ENCODE peak calls at places on chromosome 18, in six cellular contexts. Y is HCT116; Q is retina; T is stimulated activated CD4-positive, alpha-beta T cell treated with anti-CD3 and anti-CD28 coated beads, Interleukin-15, amount 100 ng/mL, for 1 hour; O is fibroblast of lung; P is body of pancreas. R is an unnamed sample.

GRCh38 chr18:9319333-9319732 is 15.2 kb upstream of the TWSG1 start:
- DNase-seq in Y (no peak), P (no peak), O (no peak), T (no peak), Q (no peak), R (no peak)

GRCh38 chr18:55078289-55078916 is 119.1 kb upstream of the CCDC68 start:
- DNase-seq in P (no peak), O (no peak), Q (no peak), T (no peak), Y (no peak), R (no peak)

GRCh38 chr18:79558196-79559120 is 121.1 kb upstream of the CTDP1 start:
- DNase-seq in Y (no peak), T (no peak), P (no peak), O (no peak), Q (no peak), R (no peak)

GRCh38 chr18:53070706-53071105 is 730.7 kb downstream of the DCC start:
- DNase-seq in P (no peak), Y (no peak), T (no peak), Q (peak; percentile 16), O (no peak), R (no peak)

GRCh38 chr18:23529597-23529996 is 26.3 kb downstream of the RMC1 start:
- DNase-seq in T (no peak), Q (no peak), O (peak; percentile 16), P (no peak), Y (peak; percentile 81), R (no peak)

GRCh38 chr18:24231773-24232735 is 93.2 kb downstream of the CABYR start:
- DNase-seq in Y (no peak), O (peak; percentile 51), P (no peak), Q (no peak), T (no peak), R (no peak)

GRCh38 chr18:48613589-48613988 is 74.8 kb downstream of the CTIF start:
- DNase-seq in T (no peak), Y (no peak), P (peak; percentile 34), O (peak; percentile 29), Q (peak; percentile 61), R (no peak)

GRCh38 chr18:32289480-32290075 is 99.7 kb downstream of the MEP1B start:
- DNase-seq in Y (peak; percentile 63), Q (peak; percentile 55), O (peak; percentile 82), P (peak; percentile 62), T (no peak), R (peak; percentile 1)

GRCh38 chr18:48294894-48295585 is 114.1 kb downstream of the ZBTB7C start:
- DNase-seq in Q (no peak), T (no peak), Y (no peak), O (no peak), P (no peak), R (no peak)

GRCh38 chr18:43277164-43277600 is at the start of gene SYT4:
- DNase-seq in T (no peak), Y (no peak), P (peak; percentile 62), O (peak; percentile 68), Q (peak; percentile 87), R (peak; percentile 63)

GRCh38 chr18:6370886-6371635 is 43.6 kb downstream of the L3MBTL4 start:
- DNase-seq in Q (no peak), O (no peak), T (no peak), Y (no peak), P (peak; percentile 88), R (peak; percentile 32)

GRCh38 chr18:67938691-67939090 is 422.2 kb upstream of the DSEL start:
- DNase-seq in Q (no peak), Y (no peak), T (no peak), O (peak; percentile 89), P (no peak), R (no peak)

GRCh38 chr18:63997606-63998005 is 27.7 kb downstream of the SERPINB8 start:
- DNase-seq in T (no peak), Y (no peak), O (no peak), Q (no peak), P (no peak), R (no peak)

GRCh38 chr18:49013961-49014604 is 63.3 kb upstream of the SMAD7 start:
- DNase-seq in P (no peak), O (no peak), Y (no peak), T (no peak), Q (no peak), R (no peak)

GRCh38 chr18:70280007-70280925 is 8.6 kb upstream of the SOCS6 start:
- DNase-seq in Q (no peak), O (no peak), T (no peak), Y (peak; percentile 88), P (peak; percentile 51), R (no peak)

GRCh38 chr18:37391156-37391555 is 174.4 kb downstream of the CELF4 start:
- DNase-seq in O (no peak), T (no peak), Q (no peak), Y (no peak), P (no peak), R (no peak)

GRCh38 chr18:76686737-76687231 is 135.6 kb upstream of the ZNF236 start:
- DNase-seq in P (peak; percentile 70), T (no peak), Q (peak; percentile 61), O (peak; percentile 70), Y (peak; percentile 44), R (peak; percentile 11)

GRCh38 chr18:26741041-26741440 is 124.5 kb downstream of the AQP4 start:
- DNase-seq in O (peak; percentile 4), Y (no peak), Q (no peak), T (no peak), P (no peak), R (no peak)

GRCh38 chr18:9285604-9286003 is 49.0 kb upstream of the TWSG1 start:
- DNase-seq in P (no peak), T (no peak), Q (no peak), Y (no peak), O (no peak), R (no peak)

GRCh38 chr18:32455346-32455745 is 15.3 kb downstream of the GAREM1 start:
- DNase-seq in T (no peak), P (no peak), Y (no peak), Q (no peak), O (peak; percentile 17), R (no peak)

GRCh38 chr18:46622999-46623398 is 34.0 kb downstream of the LOXHD1 start:
- DNase-seq in O (peak; percentile 22), Y (no peak), Q (no peak), P (no peak), T (no peak), R (no peak)

GRCh38 chr18:28657836-28658410 is 481.0 kb upstream of the CDH2 start:
- DNase-seq in Q (no peak), T (no peak), P (no peak), Y (no peak), O (no peak), R (no peak)

GRCh38 chr18:76984193-76985155 is 148.1 kb downstream of the MBP start:
- DNase-seq in Q (no peak), T (no peak), Y (no peak), O (no peak), P (no peak), R (no peak)

GRCh38 chr18:62682396-62682795 is 32.9 kb upstream of the PHLPP1 start:
- DNase-seq in O (no peak), Q (peak; percentile 90), Y (no peak), T (no peak), P (no peak), R (no peak)

GRCh38 chr18:37405229-37405628 is 160.4 kb downstream of the CELF4 start:
- DNase-seq in T (no peak), O (no peak), P (no peak), Q (no peak), Y (no peak), R (no peak)

GRCh38 chr18:395481-396250 is 104.8 kb downstream of the COLEC12 start:
- DNase-seq in P (peak; percentile 35), Q (no peak), Y (no peak), O (peak; percentile 71), T (no peak), R (no peak)

GRCh38 chr18:74234326-74235171 is 57.2 kb downstream of the CYB5A start:
- DNase-seq in Q (no peak), P (peak; percentile 76), T (no peak), Y (no peak), O (peak; percentile 89), R (no peak)

GRCh38 chr18:32661486-32662299 is 111.1 kb downstream of the KLHL14 start:
- DNase-seq in O (no peak), P (no peak), Y (no peak), Q (no peak), T (no peak), R (no peak)

GRCh38 chr18:63155910-63156773 is 163.4 kb downstream of the BCL2 start:
- DNase-seq in O (no peak), P (no peak), Q (no peak), T (no peak), Y (no peak), R (no peak)

GRCh38 chr18:6368017-6368416 is 46.7 kb downstream of the L3MBTL4 start:
- DNase-seq in T (no peak), Y (no peak), Q (no peak), O (no peak), P (no peak), R (no peak)

GRCh38 chr18:54357082-54357659 is 487 bp downstream of the STARD6 start:
- DNase-seq in O (no peak), Y (no peak), Q (no peak), P (no peak), T (no peak), R (no peak)

GRCh38 chr18:62279561-62279960 is 45.5 kb upstream of the TNFRSF11A start:
- DNase-seq in Y (no peak), T (no peak), Q (peak; percentile 14), O (no peak), P (no peak), R (no peak)

GRCh38 chr18:31942301-31942998 is 478 bp downstream of the TRAPPC8 start:
- DNase-seq in T (peak; percentile 10), O (peak; percentile 37), Y (no peak), Q (peak; percentile 95), P (no peak), R (no peak)

GRCh38 chr18:6428851-6429395 is 14.2 kb upstream of the L3MBTL4 start:
- DNase-seq in Q (no peak), Y (no peak), T (no peak), O (no peak), P (no peak), R (no peak)

GRCh38 chr18:43886341-43886740 is 609.1 kb upstream of the SYT4 start:
- DNase-seq in T (no peak), O (peak; percentile 37), Q (no peak), P (no peak), Y (no peak), R (no peak)

GRCh38 chr18:32362484-32362883 is 108.2 kb downstream of the GAREM1 start:
- DNase-seq in T (no peak), Y (no peak), O (peak; percentile 33), Q (no peak), P (no peak), R (no peak)

GRCh38 chr18:79616651-79617518 is 62.7 kb upstream of the CTDP1 start:
- DNase-seq in T (no peak), Q (no peak), Y (no peak), P (peak; percentile 3), O (no peak), R (no peak)